ENCODE peak calls at places on chromosomes 2 and 18, in ten cellular contexts. A, R, W, Z, Y, P, C, N, H and U are unnamed samples.

GRCh38 chr18:58321986-58322385 is 278.0 kb downstream of the NEDD4L start:
- DNase-seq in A (no peak), R (peak; percentile 74), W (peak; percentile 86), Z (no peak), Y (peak; percentile 47), P (no peak), C (peak; percentile 19), N (no peak), H (peak; percentile 77), U (peak; percentile 69)

GRCh38 chr18:34158881-34159690 is 65.6 kb downstream of the NOL4 start:
- DNase-seq in A (peak; percentile 85), R (peak; percentile 0), W (peak; percentile 12), Z (peak; percentile 74), Y (peak; percentile 83), P (no peak), C (no peak), N (peak; percentile 48), H (peak; percentile 19), U (peak; percentile 34)

GRCh38 chr2:233331536-233331935 is 22.8 kb upstream of the DGKD start:
- DNase-seq in A (no peak), R (no peak), W (no peak), Z (peak; percentile 82), Y (no peak), P (peak; percentile 100), C (no peak), N (no peak), H (no peak), U (no peak)

GRCh38 chr18:8987250-8987649 is 115.2 kb upstream of the NDUFV2 start:
- DNase-seq in A (no peak), R (peak; percentile 23), W (peak; percentile 39), Z (no peak), Y (no peak), P (no peak), C (no peak), N (no peak), H (peak; percentile 66), U (no peak)

GRCh38 chr2:153145470-153145869 is 333.1 kb downstream of the RPRM start:
- DNase-seq in A (no peak), R (no peak), W (no peak), Z (no peak), Y (no peak), P (no peak), C (no peak), N (no peak), H (no peak), U (no peak)

GRCh38 chr18:79631096-79631507 is 48.5 kb upstream of the CTDP1 start:
- DNase-seq in A (no peak), R (no peak), W (no peak), Z (no peak), Y (no peak), P (no peak), C (no peak), N (no peak), H (no peak), U (no peak)

GRCh38 chr2:32485399-32485798 is 128.6 kb downstream of the BIRC6 start:
- DNase-seq in A (no peak), R (peak; percentile 36), W (no peak), Z (no peak), Y (no peak), P (no peak), C (no peak), N (no peak), H (peak; percentile 16), U (no peak)

GRCh38 chr18:6741290-6741689 is 11.8 kb downstream of the ARHGAP28 start:
- DNase-seq in A (no peak), R (peak; percentile 100), W (peak; percentile 82), Z (no peak), Y (no peak), P (no peak), C (peak; percentile 26), N (no peak), H (peak; percentile 94), U (peak; percentile 97)

GRCh38 chr2:240601061-240601830 is 14.7 kb downstream of the CAPN10 start:
- DNase-seq in A (no peak), R (no peak), W (no peak), Z (peak; percentile 71), Y (no peak), P (no peak), C (no peak), N (no peak), H (no peak), U (no peak)